ENCODE peak calls at places on chromosomes 12 and 14, in six cellular contexts. One of them, this sample, is unnamed.

GRCh38 chr12:19369691-19370148 is 69.6 kb upstream of the AEBP2 start:
- DNase-seq in lower lobe of right lung: no peak
- DNase-seq in BE2C: no peak
- DNase-seq in uterus: no peak
- DNase-seq in RWPE1: no peak
- DNase-seq in GM13977: no peak
- DNase-seq in this sample: no peak

GRCh38 chr12:132373967-132374820 is 44.8 kb upstream of the GALNT9 start:
- DNase-seq in lower lobe of right lung: no peak
- DNase-seq in BE2C: no peak
- DNase-seq in uterus: no peak
- DNase-seq in RWPE1: peak; percentile 20
- DNase-seq in GM13977: no peak
- DNase-seq in this sample: no peak

GRCh38 chr12:52003591-52003990 is 3.2 kb upstream of the TAMALIN start:
- DNase-seq in lower lobe of right lung: no peak
- DNase-seq in BE2C: no peak
- DNase-seq in uterus: no peak
- DNase-seq in RWPE1: no peak
- DNase-seq in GM13977: no peak
- DNase-seq in this sample: no peak

GRCh38 chr12:123032736-123033391 is 52.4 kb downstream of the ARL6IP4 start:
- DNase-seq in lower lobe of right lung: no peak
- DNase-seq in BE2C: no peak
- DNase-seq in uterus: no peak
- DNase-seq in RWPE1: no peak
- DNase-seq in GM13977: no peak
- DNase-seq in this sample: no peak

GRCh38 chr14:53516261-53516774 is 363.2 kb upstream of the DDHD1 start:
- DNase-seq in lower lobe of right lung: no peak
- DNase-seq in BE2C: no peak
- DNase-seq in uterus: no peak
- DNase-seq in RWPE1: no peak
- DNase-seq in GM13977: no peak
- DNase-seq in this sample: no peak

GRCh38 chr12:13165578-13166120 is 30.9 kb upstream of the EMP1 start:
- DNase-seq in lower lobe of right lung: peak; percentile 81
- DNase-seq in BE2C: peak; percentile 50
- DNase-seq in uterus: peak; percentile 55
- DNase-seq in RWPE1: peak; percentile 91
- DNase-seq in GM13977: peak; percentile 11
- DNase-seq in this sample: peak; percentile 85

GRCh38 chr12:104519190-104519857 is 62.6 kb downstream of the CHST11 start:
- DNase-seq in lower lobe of right lung: no peak
- DNase-seq in BE2C: no peak
- DNase-seq in uterus: no peak
- DNase-seq in RWPE1: no peak
- DNase-seq in GM13977: no peak
- DNase-seq in this sample: no peak

GRCh38 chr12:45913631-45914030 is 76.7 kb downstream of the SCAF11 start:
- DNase-seq in lower lobe of right lung: no peak
- DNase-seq in BE2C: peak; percentile 23
- DNase-seq in uterus: no peak
- DNase-seq in RWPE1: no peak
- DNase-seq in GM13977: no peak
- DNase-seq in this sample: no peak

GRCh38 chr12:93415723-93416464 is 25.9 kb downstream of the UBE2N start:
- DNase-seq in lower lobe of right lung: no peak
- DNase-seq in BE2C: no peak
- DNase-seq in uterus: no peak
- DNase-seq in RWPE1: no peak
- DNase-seq in GM13977: no peak
- DNase-seq in this sample: no peak

GRCh38 chr14:41925409-41925808 is 318.7 kb downstream of the LRFN5 start:
- DNase-seq in lower lobe of right lung: no peak
- DNase-seq in BE2C: no peak
- DNase-seq in uterus: no peak
- DNase-seq in RWPE1: peak; percentile 0
- DNase-seq in GM13977: no peak
- DNase-seq in this sample: no peak
- TF ChIP-seq CTCF in lower lobe of right lung: no peak
- TF ChIP-seq CTCF in BE2C: no peak
- TF ChIP-seq CTCF in uterus: no peak
- TF ChIP-seq CTCF in RWPE1: no peak
- TF ChIP-seq CTCF in GM13977: no peak
- TF ChIP-seq CTCF in this sample: no peak

GRCh38 chr12:86621957-86622356 is 365.8 kb upstream of the MGAT4C start:
- DNase-seq in lower lobe of right lung: no peak
- DNase-seq in BE2C: no peak
- DNase-seq in uterus: no peak
- DNase-seq in RWPE1: no peak
- DNase-seq in GM13977: no peak
- DNase-seq in this sample: no peak
- TF ChIP-seq CTCF in lower lobe of right lung: no peak
- TF ChIP-seq CTCF in BE2C: no peak
- TF ChIP-seq CTCF in uterus: no peak
- TF ChIP-seq CTCF in RWPE1: no peak
- TF ChIP-seq CTCF in GM13977: no peak
- TF ChIP-seq CTCF in this sample: no peak

DNA sequence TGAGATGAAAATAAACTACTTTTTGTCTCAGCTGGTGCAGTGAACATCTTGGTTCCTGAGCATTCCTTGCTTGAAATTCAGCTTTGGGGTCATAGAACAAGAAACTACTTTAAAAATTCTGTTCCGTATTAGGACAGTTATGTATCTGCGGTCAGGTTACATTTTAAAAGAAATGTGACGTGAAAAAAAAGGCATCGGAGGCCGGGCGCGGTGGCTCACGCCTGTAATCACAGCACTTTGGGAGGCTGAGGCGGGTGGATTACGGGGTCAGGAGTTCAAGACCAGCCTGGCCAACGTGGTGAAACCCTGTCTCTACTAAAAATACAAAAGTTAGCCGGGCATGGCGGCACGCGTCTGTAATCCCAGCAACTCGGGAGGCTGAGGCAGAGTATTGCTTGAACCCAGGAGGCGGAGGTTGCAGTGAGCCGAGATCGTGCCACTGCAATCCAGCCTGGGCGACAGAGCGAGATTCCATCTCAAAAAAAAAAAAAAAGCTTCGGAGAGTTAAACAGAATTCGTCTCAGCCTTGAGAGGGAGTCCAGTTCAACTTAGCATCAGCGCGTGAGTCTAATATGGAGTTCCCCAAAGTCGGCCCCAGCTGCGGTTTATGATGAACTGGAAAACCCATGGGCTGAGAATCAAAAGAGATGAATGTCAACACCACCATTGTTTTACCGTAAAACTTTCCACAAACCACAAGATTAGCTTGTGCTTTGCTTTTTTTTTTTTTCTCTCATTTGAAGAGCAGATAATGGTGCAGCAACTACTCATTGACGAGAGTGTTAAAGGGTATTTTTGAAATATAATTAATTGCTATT is 2.1 kb upstream of the SLC2A13 start:
- DNase-seq in lower lobe of right lung: peak; percentile 40
- DNase-seq in BE2C: no peak
- DNase-seq in uterus: no peak
- DNase-seq in RWPE1: no peak
- DNase-seq in GM13977: no peak
- DNase-seq in this sample: no peak
- TF ChIP-seq CTCF in lower lobe of right lung: no peak
- TF ChIP-seq CTCF in BE2C: no peak
- TF ChIP-seq CTCF in uterus: no peak
- TF ChIP-seq CTCF in RWPE1: peak; percentile 48
- TF ChIP-seq CTCF in GM13977: no peak
- TF ChIP-seq CTCF in this sample: peak; percentile 8

DNA sequence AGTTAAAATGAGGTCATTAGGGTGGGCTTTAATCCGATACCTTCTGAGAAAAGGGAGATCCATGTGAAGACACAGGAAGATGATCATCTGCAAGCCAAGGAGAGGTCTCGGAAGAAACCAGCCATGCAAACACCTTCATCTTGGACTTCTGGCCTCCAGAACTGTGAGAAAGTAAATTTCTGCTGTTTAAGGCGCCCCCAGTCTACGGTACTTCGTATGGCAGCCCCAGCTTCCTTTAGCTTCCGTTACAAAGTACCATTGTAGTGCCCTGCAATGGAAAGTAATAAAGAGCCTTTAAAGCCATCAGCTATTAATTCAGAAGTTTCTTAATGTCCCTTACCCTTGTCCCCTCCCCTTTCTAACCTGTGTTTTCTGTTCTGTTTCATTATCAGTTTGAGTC is 308.1 kb downstream of the AACS start:
- DNase-seq in lower lobe of right lung: no peak
- DNase-seq in BE2C: no peak
- DNase-seq in uterus: no peak
- DNase-seq in RWPE1: no peak
- DNase-seq in GM13977: no peak
- DNase-seq in this sample: no peak
- TF ChIP-seq CTCF in lower lobe of right lung: no peak
- TF ChIP-seq CTCF in BE2C: no peak
- TF ChIP-seq CTCF in uterus: no peak
- TF ChIP-seq CTCF in RWPE1: no peak
- TF ChIP-seq CTCF in GM13977: no peak
- TF ChIP-seq CTCF in this sample: no peak

GRCh38 chr12:26014085-26014484 is 55.6 kb downstream of the RASSF8 start:
- DNase-seq in lower lobe of right lung: no peak
- DNase-seq in BE2C: no peak
- DNase-seq in uterus: no peak
- DNase-seq in RWPE1: no peak
- DNase-seq in GM13977: no peak
- DNase-seq in this sample: no peak

GRCh38 chr12:26018926-26019325 is 60.4 kb downstream of the RASSF8 start:
- DNase-seq in lower lobe of right lung: no peak
- DNase-seq in BE2C: no peak
- DNase-seq in uterus: no peak
- DNase-seq in RWPE1: no peak
- DNase-seq in GM13977: no peak
- DNase-seq in this sample: no peak

GRCh38 chr12:26021534-26021933 is 63.1 kb downstream of the RASSF8 start:
- DNase-seq in lower lobe of right lung: no peak
- DNase-seq in BE2C: no peak
- DNase-seq in uterus: no peak
- DNase-seq in RWPE1: no peak
- DNase-seq in GM13977: no peak
- DNase-seq in this sample: no peak

GRCh38 chr12:26022043-26022442 is 63.6 kb downstream of the RASSF8 start:
- DNase-seq in lower lobe of right lung: no peak
- DNase-seq in BE2C: no peak
- DNase-seq in uterus: no peak
- DNase-seq in RWPE1: no peak
- DNase-seq in GM13977: no peak
- DNase-seq in this sample: no peak

DNA sequence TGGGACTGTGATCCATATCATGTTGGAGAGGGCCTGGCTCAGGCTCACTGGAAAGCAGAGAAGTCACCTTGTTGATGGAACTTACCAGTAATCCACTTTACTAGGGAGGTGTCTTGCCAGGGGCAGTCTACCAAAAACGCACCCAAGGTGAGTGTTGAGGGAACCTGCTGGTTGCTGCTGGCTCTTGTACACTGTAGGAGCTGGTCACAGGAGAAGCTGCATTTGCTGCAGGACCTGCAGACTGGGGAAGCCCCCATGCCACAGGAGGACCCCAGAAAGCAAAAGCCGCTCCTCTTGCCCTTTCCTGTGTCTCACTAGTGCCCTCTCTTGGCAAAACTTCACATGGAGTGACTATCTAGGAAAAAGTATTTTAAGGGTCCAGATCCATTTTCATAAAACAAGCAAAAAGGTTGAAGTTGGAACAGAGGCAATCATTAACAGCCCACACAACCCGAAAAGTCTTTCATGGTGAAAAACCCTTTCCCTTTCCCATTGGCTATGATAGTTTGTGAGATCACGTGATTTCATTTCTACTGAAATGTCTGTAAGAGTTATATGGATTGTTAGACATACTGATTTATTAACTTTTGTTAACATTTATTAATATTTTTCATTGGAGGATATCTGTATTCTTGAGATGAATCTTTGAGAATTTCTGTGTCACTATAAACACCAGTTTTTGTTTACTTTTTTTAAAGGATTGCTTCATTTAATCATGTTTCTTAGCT is 59.2 kb downstream of the RASSF8 start:
- DNase-seq in lower lobe of right lung: no peak
- DNase-seq in BE2C: peak; percentile 67
- DNase-seq in uterus: no peak
- DNase-seq in RWPE1: no peak
- DNase-seq in GM13977: peak; percentile 38
- DNase-seq in this sample: peak; percentile 47
- TF ChIP-seq CTCF in lower lobe of right lung: peak; percentile 62
- TF ChIP-seq CTCF in BE2C: peak; percentile 95
- TF ChIP-seq CTCF in uterus: peak; percentile 27
- TF ChIP-seq CTCF in RWPE1: no peak
- TF ChIP-seq CTCF in GM13977: peak; percentile 56
- TF ChIP-seq CTCF in this sample: peak; percentile 73

GRCh38 chr12:126998747-126999285 is 1268.2 kb upstream of the TMEM132C start:
- DNase-seq in lower lobe of right lung: no peak
- DNase-seq in BE2C: no peak
- DNase-seq in uterus: no peak
- DNase-seq in RWPE1: no peak
- DNase-seq in GM13977: no peak
- DNase-seq in this sample: no peak
- TF ChIP-seq CTCF in lower lobe of right lung: no peak
- TF ChIP-seq CTCF in BE2C: no peak
- TF ChIP-seq CTCF in uterus: no peak
- TF ChIP-seq CTCF in RWPE1: no peak
- TF ChIP-seq CTCF in GM13977: no peak
- TF ChIP-seq CTCF in this sample: no peak

GRCh38 chr12:89355243-89356068 is 3.2 kb upstream of the DUSP6 start:
- DNase-seq in lower lobe of right lung: no peak
- DNase-seq in BE2C: no peak
- DNase-seq in uterus: no peak
- DNase-seq in RWPE1: no peak
- DNase-seq in GM13977: no peak
- DNase-seq in this sample: no peak
- TF ChIP-seq CTCF in lower lobe of right lung: peak; percentile 25
- TF ChIP-seq CTCF in BE2C: peak; percentile 37
- TF ChIP-seq CTCF in uterus: no peak
- TF ChIP-seq CTCF in RWPE1: peak; percentile 24
- TF ChIP-seq CTCF in GM13977: no peak
- TF ChIP-seq CTCF in this sample: no peak

GRCh38 chr12:96084624-96085023 is 49.2 kb upstream of the LTA4H start:
- DNase-seq in lower lobe of right lung: no peak
- DNase-seq in BE2C: no peak
- DNase-seq in uterus: no peak
- DNase-seq in RWPE1: no peak
- DNase-seq in GM13977: no peak
- DNase-seq in this sample: no peak
- TF ChIP-seq CTCF in lower lobe of right lung: no peak
- TF ChIP-seq CTCF in BE2C: no peak
- TF ChIP-seq CTCF in uterus: no peak
- TF ChIP-seq CTCF in RWPE1: no peak
- TF ChIP-seq CTCF in GM13977: no peak
- TF ChIP-seq CTCF in this sample: no peak